ENCODE peak calls at places on chromosomes 5 and 9, in eight cellular contexts. Q, X, O, E, M, W, J and D are unnamed samples.

GRCh38 chr5:58462623-58463230 is 2.8 kb upstream of the PLK2 start:
- DNase-seq in Q (peak; percentile 31), X (peak; percentile 32), O (no peak), E (no peak), M (peak; percentile 33), W (no peak), J (peak; percentile 56), D (peak; percentile 74)

GRCh38 chr5:62920856-62921255 is 342.2 kb downstream of the LRRC70 start:
- DNase-seq in Q (no peak), X (no peak), O (no peak), E (no peak), M (no peak), W (no peak), J (no peak), D (no peak)

GRCh38 chr5:181255276-181255675 is 5.7 kb downstream of the TRIM52 start:
- DNase-seq in Q (no peak), X (no peak), O (no peak), E (no peak), M (no peak), W (no peak), J (no peak), D (no peak)

GRCh38 chr9:16828335-16829281 is 41.9 kb downstream of the BNC2 start:
- DNase-seq in Q (no peak), X (peak; percentile 18), O (no peak), E (peak; percentile 49), M (no peak), W (peak; percentile 60), J (peak; percentile 24), D (no peak)

GRCh38 chr9:30362368-30362767 is 2022.1 kb upstream of the ACO1 start:
- DNase-seq in Q (no peak), X (no peak), O (no peak), E (no peak), M (no peak), W (no peak), J (no peak), D (no peak)

GRCh38 chr5:160369990-160370712 is at the start of gene C1QTNF2:
- DNase-seq in Q (peak; percentile 56), X (peak; percentile 64), O (peak; percentile 57), E (peak; percentile 67), M (peak; percentile 43), W (peak; percentile 79), J (peak; percentile 26), D (peak; percentile 13)

GRCh38 chr5:144504929-144505578 is 334.4 kb downstream of the KCTD16 start:
- DNase-seq in Q (no peak), X (no peak), O (no peak), E (no peak), M (no peak), W (no peak), J (no peak), D (no peak)

GRCh38 chr5:24742334-24742733 is 97.6 kb upstream of the CDH10 start:
- DNase-seq in Q (no peak), X (no peak), O (no peak), E (no peak), M (no peak), W (no peak), J (no peak), D (no peak)

GRCh38 chr5:124902097-124902821 is 155.8 kb upstream of the ZNF608 start:
- DNase-seq in Q (no peak), X (no peak), O (no peak), E (no peak), M (no peak), W (no peak), J (no peak), D (no peak)

GRCh38 chr9:131214931-131215330 is 61.4 kb downstream of the FAM78A start:
- DNase-seq in Q (no peak), X (no peak), O (no peak), E (no peak), M (no peak), W (no peak), J (no peak), D (no peak)

GRCh38 chr5:3004361-3005080 is 253.0 kb upstream of the IRX2 start:
- DNase-seq in Q (no peak), X (no peak), O (no peak), E (no peak), M (no peak), W (no peak), J (no peak), D (no peak)

GRCh38 chr9:88370346-88370745 is 17.9 kb upstream of the SPIN1 start:
- DNase-seq in Q (no peak), X (no peak), O (no peak), E (no peak), M (no peak), W (no peak), J (no peak), D (no peak)

GRCh38 chr5:129820-130219 is 37.9 kb downstream of the PLEKHG4B start:
- DNase-seq in Q (no peak), X (no peak), O (no peak), E (no peak), M (no peak), W (no peak), J (no peak), D (no peak)

GRCh38 chr9:103999375-104000062 is 94.6 kb upstream of the SMC2 start:
- DNase-seq in Q (no peak), X (no peak), O (no peak), E (no peak), M (no peak), W (peak; percentile 49), J (peak; percentile 12), D (no peak)

GRCh38 chr9:125261501-125262216 is at the start of gene GAPVD1:
- DNase-seq in Q (peak; percentile 98), X (peak; percentile 91), O (peak; percentile 100), E (peak; percentile 90), M (peak; percentile 89), W (peak; percentile 95), J (peak; percentile 87), D (peak; percentile 95)

GRCh38 chr5:137753227-137753985 is 757 bp downstream of the HNRNPA0 start:
- DNase-seq in Q (no peak), X (peak; percentile 48), O (peak; percentile 9), E (peak; percentile 62), M (peak; percentile 49), W (peak; percentile 81), J (peak; percentile 51), D (peak; percentile 70)

GRCh38 chr5:150642567-150642927 is 2.1 kb downstream of the SYNPO start:
- DNase-seq in Q (peak; percentile 83), X (peak; percentile 57), O (peak; percentile 79), E (peak; percentile 80), M (peak; percentile 77), W (peak; percentile 83), J (peak; percentile 72), D (no peak)

GRCh38 chr9:136511144-136511669 is 28.4 kb upstream of the SEC16A start:
- DNase-seq in Q (no peak), X (no peak), O (no peak), E (no peak), M (no peak), W (no peak), J (no peak), D (no peak)

GRCh38 chr9:136511670-136512592 is 29.1 kb upstream of the SEC16A start:
- DNase-seq in Q (no peak), X (no peak), O (no peak), E (peak; percentile 45), M (no peak), W (peak; percentile 90), J (no peak), D (no peak)

GRCh38 chr9:136513191-136513590 is 30.4 kb upstream of the SEC16A start:
- DNase-seq in Q (no peak), X (no peak), O (no peak), E (no peak), M (no peak), W (no peak), J (no peak), D (no peak)

GRCh38 chr9:136514022-136514714 is 31.3 kb upstream of the SEC16A start:
- DNase-seq in Q (no peak), X (no peak), O (no peak), E (no peak), M (no peak), W (no peak), J (no peak), D (no peak)

GRCh38 chr9:136512651-136513066 is 29.8 kb upstream of the SEC16A start:
- DNase-seq in Q (peak; percentile 44), X (no peak), O (peak; percentile 72), E (no peak), M (no peak), W (no peak), J (no peak), D (no peak)
- TF ChIP-seq POLR2A in Q (no peak), X (no peak), O (no peak), E (no peak), M (no peak), W (no peak), J (no peak), D (no peak)

GRCh38 chr9:34991833-34992375 is 2.4 kb downstream of the DNAJB5 start:
- DNase-seq in Q (no peak), X (no peak), O (peak; percentile 24), E (peak; percentile 37), M (no peak), W (peak; percentile 70), J (no peak), D (no peak)
- TF ChIP-seq POLR2A in Q (no peak), X (no peak), O (no peak), E (no peak), M (no peak), W (no peak), J (no peak), D (no peak)

DNA sequence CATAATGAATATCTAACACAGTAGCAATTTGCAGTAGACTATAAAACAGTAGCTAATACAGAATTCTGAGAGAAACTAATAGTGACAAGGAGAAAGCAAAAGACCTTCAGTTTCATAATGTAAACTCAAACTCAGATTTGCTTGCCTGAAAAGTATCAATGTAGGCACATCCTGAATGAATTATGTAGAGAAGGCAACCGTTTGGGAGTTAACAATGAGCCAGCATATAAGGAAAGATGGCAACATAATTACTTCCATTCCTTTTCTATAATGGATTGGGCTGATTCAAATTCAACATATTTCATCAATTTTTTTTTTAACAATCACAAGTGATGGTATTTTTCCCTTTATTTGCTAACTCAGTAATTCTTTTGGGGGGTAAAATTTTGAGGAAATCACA is 261.6 kb downstream of the SEMA5A start:
- DNase-seq in Q (no peak), X (no peak), O (no peak), E (no peak), M (no peak), W (no peak), J (no peak), D (no peak)
- TF ChIP-seq POLR2A in Q (no peak), X (no peak), O (no peak), E (no peak), M (no peak), W (no peak), J (no peak), D (no peak)

DNA sequence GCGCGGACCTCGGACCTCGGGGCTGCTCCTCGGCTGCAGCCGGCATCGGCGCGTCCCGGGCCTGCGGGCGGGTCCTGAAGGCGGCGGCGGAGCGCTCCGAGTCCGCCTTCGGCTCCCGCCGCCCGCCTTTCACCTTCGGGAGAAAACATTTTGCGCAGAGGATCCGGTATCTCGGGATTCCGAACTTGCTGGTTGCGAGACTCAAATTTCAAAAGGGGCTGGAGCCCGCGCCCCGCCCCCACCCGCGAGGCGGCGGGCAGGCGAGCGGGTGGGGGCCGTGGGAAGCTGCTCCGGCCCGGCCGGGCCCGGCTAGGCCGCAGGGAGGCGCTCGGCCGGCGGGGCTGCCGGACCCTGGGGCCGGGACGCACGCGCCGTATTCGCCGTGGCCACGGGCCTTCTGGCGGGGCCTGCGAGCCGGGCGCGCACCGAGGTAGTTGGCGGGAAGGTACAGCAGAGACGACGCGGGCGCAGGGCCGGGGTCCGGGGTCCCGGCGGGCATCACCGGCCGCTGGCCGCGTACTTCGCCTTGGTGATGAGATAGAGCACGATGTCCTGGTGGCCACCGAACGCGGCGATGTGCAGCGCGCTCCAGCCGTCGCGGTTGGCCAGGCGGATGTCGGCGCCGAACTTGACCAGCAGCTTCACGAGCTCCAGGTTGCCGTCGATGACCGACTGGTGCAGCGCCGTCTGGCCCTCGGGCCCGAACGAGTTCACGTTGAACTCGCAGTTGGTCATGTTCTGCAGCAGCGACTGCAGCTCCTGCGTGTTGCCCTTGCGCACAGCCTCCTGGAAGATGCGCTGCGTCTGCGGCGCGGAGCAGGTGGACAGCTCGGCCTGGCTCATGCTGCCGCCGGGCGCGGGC is 754 bp downstream of the NRARP start:
- DNase-seq in Q (no peak), X (peak; percentile 26), O (no peak), E (peak; percentile 70), M (peak; percentile 68), W (peak; percentile 72), J (peak; percentile 65), D (peak; percentile 71)
- TF ChIP-seq POLR2A in Q (peak; percentile 3), X (no peak), O (peak; percentile 6), E (no peak), M (no peak), W (no peak), J (peak; percentile 34), D (no peak)